ENCODE peak calls at places on chromosomes 11 and 22, in seven cellular contexts. K is activated CD4-positive, CD25-positive, alpha-beta regulatory T cell treated with anti-CD3 and anti-CD28 coated beads, Interleukin-2, amount 50 U/mL, for 72 hours; V is effector CD8-positive, alpha-beta T cell; S is pancreas; Y is EH; U is activated T-cell treated with anti-CD3 and anti-CD28 coated beads for 4 hours; W is stimulated activated CD4-positive, alpha-beta T cell treated with anti-CD3 and anti-CD28 coated beads, Interleukin-1b, Interleukin-23, amount 100 ng/mL, for 4 hours. B is an unnamed sample.

GRCh38 chr11:105821366-105821765 is 200.7 kb downstream of the MSANTD4 start:
- DNase-seq in K (no peak), V (no peak), S (no peak), Y (no peak), U (no peak), W (no peak), B (no peak)

GRCh38 chr11:122180435-122180834 is 64.4 kb upstream of the BLID start:
- DNase-seq in K (no peak), V (no peak), S (no peak), Y (peak), U (no peak), W (no peak), B (peak)

GRCh38 chr11:84558085-84558905 is 1068.8 kb downstream of the DLG2 start:
- DNase-seq in K (no peak), V (no peak), S (peak), Y (peak), U (no peak), W (no peak), B (no peak)

GRCh38 chr11:78986305-78986704 is 411.6 kb upstream of the NARS2 start:
- DNase-seq in K (no peak), V (no peak), S (no peak), Y (no peak), U (no peak), W (no peak), B (no peak)

GRCh38 chr22:24402460-24403192 is 24.8 kb upstream of the ADORA2A start:
- DNase-seq in K (no peak), V (no peak), S (no peak), Y (peak), U (no peak), W (no peak), B (peak)

GRCh38 chr11:20597137-20597923 is 2.1 kb upstream of the SLC6A5 start:
- DNase-seq in K (no peak), V (no peak), S (no peak), Y (no peak), U (no peak), W (no peak), B (no peak)

GRCh38 chr11:4748435-4748834 is 21.3 kb downstream of the OR51F1 start:
- DNase-seq in K (no peak), V (no peak), S (no peak), Y (no peak), U (no peak), W (no peak), B (no peak)

GRCh38 chr22:29623553-29624169 is 20.2 kb downstream of the NF2 start:
- DNase-seq in K (no peak), V (no peak), S (no peak), Y (peak), U (no peak), W (no peak), B (no peak)

GRCh38 chr11:77473001-77473800 is 693 bp downstream of the PAK1 start:
- DNase-seq in K (peak), V (peak), S (peak), Y (peak), U (peak), W (peak), B (peak)